ENCODE peak calls at places on chromosome 21, in nine cellular contexts. One of them, this sample, is unnamed.

GRCh38 chr21:25512095-25513086 is 94.9 kb downstream of the MRPL39 start:
- DNase-seq in HFF-Myc: no peak
- DNase-seq in AG04450: no peak
- DNase-seq in stimulated activated CD8-positive, alpha-beta memory T cell treated with anti-CD3 and anti-CD28 coated beads, Interleukin-4, amount 100 ng/mL, for 4 hours: no peak
- DNase-seq in GM23338: no peak
- DNase-seq in A549: no peak
- DNase-seq in left cardiac atrium: no peak
- DNase-seq in glomerular endothelial cell: no peak
- DNase-seq in mammary epithelial cell: no peak
- DNase-seq in this sample: no peak

GRCh38 chr21:42836767-42837301 is 42.5 kb downstream of the WDR4 start:
- DNase-seq in HFF-Myc: no peak
- DNase-seq in AG04450: no peak
- DNase-seq in stimulated activated CD8-positive, alpha-beta memory T cell treated with anti-CD3 and anti-CD28 coated beads, Interleukin-4, amount 100 ng/mL, for 4 hours: no peak
- DNase-seq in GM23338: no peak
- DNase-seq in A549: no peak
- DNase-seq in left cardiac atrium: no peak
- DNase-seq in glomerular endothelial cell: no peak
- DNase-seq in mammary epithelial cell: no peak
- DNase-seq in this sample: no peak

GRCh38 chr21:42560517-42561179 is 47.0 kb downstream of the SLC37A1 start:
- DNase-seq in HFF-Myc: no peak
- DNase-seq in AG04450: no peak
- DNase-seq in stimulated activated CD8-positive, alpha-beta memory T cell treated with anti-CD3 and anti-CD28 coated beads, Interleukin-4, amount 100 ng/mL, for 4 hours: no peak
- DNase-seq in GM23338: no peak
- DNase-seq in A549: no peak
- DNase-seq in left cardiac atrium: no peak
- DNase-seq in glomerular endothelial cell: no peak
- DNase-seq in mammary epithelial cell: no peak
- DNase-seq in this sample: no peak

GRCh38 chr21:29290245-29290644 is 8.5 kb upstream of the BACH1 start:
- DNase-seq in HFF-Myc: no peak
- DNase-seq in AG04450: no peak
- DNase-seq in stimulated activated CD8-positive, alpha-beta memory T cell treated with anti-CD3 and anti-CD28 coated beads, Interleukin-4, amount 100 ng/mL, for 4 hours: no peak
- DNase-seq in GM23338: no peak
- DNase-seq in A549: no peak
- DNase-seq in left cardiac atrium: no peak
- DNase-seq in glomerular endothelial cell: no peak
- DNase-seq in mammary epithelial cell: no peak
- DNase-seq in this sample: no peak

GRCh38 chr21:33132054-33132453 is 62.1 kb downstream of the OLIG1 start:
- DNase-seq in HFF-Myc: no peak
- DNase-seq in AG04450: no peak
- DNase-seq in stimulated activated CD8-positive, alpha-beta memory T cell treated with anti-CD3 and anti-CD28 coated beads, Interleukin-4, amount 100 ng/mL, for 4 hours: no peak
- DNase-seq in GM23338: no peak
- DNase-seq in A549: no peak
- DNase-seq in left cardiac atrium: no peak
- DNase-seq in glomerular endothelial cell: no peak
- DNase-seq in mammary epithelial cell: no peak
- DNase-seq in this sample: no peak

GRCh38 chr21:31164713-31165694 is 126.7 kb upstream of the KRTAP19-8 start:
- DNase-seq in HFF-Myc: no peak
- DNase-seq in AG04450: no peak
- DNase-seq in stimulated activated CD8-positive, alpha-beta memory T cell treated with anti-CD3 and anti-CD28 coated beads, Interleukin-4, amount 100 ng/mL, for 4 hours: no peak
- DNase-seq in GM23338: no peak
- DNase-seq in A549: no peak
- DNase-seq in left cardiac atrium: no peak
- DNase-seq in glomerular endothelial cell: no peak
- DNase-seq in mammary epithelial cell: no peak
- DNase-seq in this sample: no peak

GRCh38 chr21:42939581-42940413 is 14.4 kb upstream of the ERVH48-1 start:
- DNase-seq in HFF-Myc: peak
- DNase-seq in AG04450: peak
- DNase-seq in stimulated activated CD8-positive, alpha-beta memory T cell treated with anti-CD3 and anti-CD28 coated beads, Interleukin-4, amount 100 ng/mL, for 4 hours: no peak
- DNase-seq in GM23338: no peak
- DNase-seq in A549: peak
- DNase-seq in left cardiac atrium: peak
- DNase-seq in glomerular endothelial cell: peak
- DNase-seq in mammary epithelial cell: peak
- DNase-seq in this sample: no peak

GRCh38 chr21:28257276-28257675 is 735.4 kb downstream of the LTN1 start:
- DNase-seq in HFF-Myc: no peak
- DNase-seq in AG04450: no peak
- DNase-seq in stimulated activated CD8-positive, alpha-beta memory T cell treated with anti-CD3 and anti-CD28 coated beads, Interleukin-4, amount 100 ng/mL, for 4 hours: no peak
- DNase-seq in GM23338: no peak
- DNase-seq in A549: no peak
- DNase-seq in left cardiac atrium: no peak
- DNase-seq in glomerular endothelial cell: no peak
- DNase-seq in mammary epithelial cell: no peak
- DNase-seq in this sample: no peak

GRCh38 chr21:44418108-44418875 is 37.0 kb upstream of the LRRC3 start:
- DNase-seq in HFF-Myc: no peak
- DNase-seq in AG04450: no peak
- DNase-seq in stimulated activated CD8-positive, alpha-beta memory T cell treated with anti-CD3 and anti-CD28 coated beads, Interleukin-4, amount 100 ng/mL, for 4 hours: no peak
- DNase-seq in GM23338: no peak
- DNase-seq in A549: no peak
- DNase-seq in left cardiac atrium: no peak
- DNase-seq in glomerular endothelial cell: no peak
- DNase-seq in mammary epithelial cell: no peak
- DNase-seq in this sample: no peak

GRCh38 chr21:37982496-37983318 is 66.5 kb upstream of the KCNJ6 start:
- DNase-seq in HFF-Myc: no peak
- DNase-seq in AG04450: no peak
- DNase-seq in stimulated activated CD8-positive, alpha-beta memory T cell treated with anti-CD3 and anti-CD28 coated beads, Interleukin-4, amount 100 ng/mL, for 4 hours: no peak
- DNase-seq in GM23338: no peak
- DNase-seq in A549: no peak
- DNase-seq in left cardiac atrium: no peak
- DNase-seq in glomerular endothelial cell: no peak
- DNase-seq in mammary epithelial cell: peak
- DNase-seq in this sample: no peak

GRCh38 chr21:41768371-41769042 is 1.7 kb upstream of the RIPK4 start:
- DNase-seq in HFF-Myc: no peak
- DNase-seq in AG04450: peak
- DNase-seq in stimulated activated CD8-positive, alpha-beta memory T cell treated with anti-CD3 and anti-CD28 coated beads, Interleukin-4, amount 100 ng/mL, for 4 hours: no peak
- DNase-seq in GM23338: peak
- DNase-seq in A549: peak
- DNase-seq in left cardiac atrium: no peak
- DNase-seq in glomerular endothelial cell: no peak
- DNase-seq in mammary epithelial cell: peak
- DNase-seq in this sample: no peak

GRCh38 chr21:36966846-36967657 is 583 bp upstream of the HLCS start:
- DNase-seq in HFF-Myc: no peak
- DNase-seq in AG04450: no peak
- DNase-seq in stimulated activated CD8-positive, alpha-beta memory T cell treated with anti-CD3 and anti-CD28 coated beads, Interleukin-4, amount 100 ng/mL, for 4 hours: no peak
- DNase-seq in GM23338: no peak
- DNase-seq in A549: no peak
- DNase-seq in left cardiac atrium: no peak
- DNase-seq in glomerular endothelial cell: no peak
- DNase-seq in mammary epithelial cell: no peak
- DNase-seq in this sample: no peak

GRCh38 chr21:43849532-43850299 is 15.3 kb upstream of the AGPAT3 start:
- DNase-seq in HFF-Myc: no peak
- DNase-seq in AG04450: no peak
- DNase-seq in stimulated activated CD8-positive, alpha-beta memory T cell treated with anti-CD3 and anti-CD28 coated beads, Interleukin-4, amount 100 ng/mL, for 4 hours: no peak
- DNase-seq in GM23338: no peak
- DNase-seq in A549: no peak
- DNase-seq in left cardiac atrium: no peak
- DNase-seq in glomerular endothelial cell: no peak
- DNase-seq in mammary epithelial cell: no peak
- DNase-seq in this sample: no peak

GRCh38 chr21:31913191-31913608 is 40.4 kb downstream of the HUNK start:
- DNase-seq in HFF-Myc: no peak
- DNase-seq in AG04450: no peak
- DNase-seq in stimulated activated CD8-positive, alpha-beta memory T cell treated with anti-CD3 and anti-CD28 coated beads, Interleukin-4, amount 100 ng/mL, for 4 hours: no peak
- DNase-seq in GM23338: no peak
- DNase-seq in A549: no peak
- DNase-seq in left cardiac atrium: no peak
- DNase-seq in glomerular endothelial cell: no peak
- DNase-seq in mammary epithelial cell: no peak
- DNase-seq in this sample: no peak

GRCh38 chr21:34930971-34931370 is 118.1 kb downstream of the RUNX1 start:
- DNase-seq in HFF-Myc: no peak
- DNase-seq in AG04450: no peak
- DNase-seq in stimulated activated CD8-positive, alpha-beta memory T cell treated with anti-CD3 and anti-CD28 coated beads, Interleukin-4, amount 100 ng/mL, for 4 hours: no peak
- DNase-seq in GM23338: no peak
- DNase-seq in A549: no peak
- DNase-seq in left cardiac atrium: no peak
- DNase-seq in glomerular endothelial cell: no peak
- DNase-seq in mammary epithelial cell: peak
- DNase-seq in this sample: no peak

GRCh38 chr21:44444286-44444931 is 10.9 kb upstream of the LRRC3 start:
- DNase-seq in HFF-Myc: no peak
- DNase-seq in AG04450: no peak
- DNase-seq in stimulated activated CD8-positive, alpha-beta memory T cell treated with anti-CD3 and anti-CD28 coated beads, Interleukin-4, amount 100 ng/mL, for 4 hours: no peak
- DNase-seq in GM23338: peak
- DNase-seq in A549: no peak
- DNase-seq in left cardiac atrium: peak
- DNase-seq in glomerular endothelial cell: no peak
- DNase-seq in mammary epithelial cell: no peak
- DNase-seq in this sample: no peak

GRCh38 chr21:30206551-30207251 is 9.2 kb downstream of the CLDN8 start:
- DNase-seq in HFF-Myc: no peak
- DNase-seq in AG04450: no peak
- DNase-seq in stimulated activated CD8-positive, alpha-beta memory T cell treated with anti-CD3 and anti-CD28 coated beads, Interleukin-4, amount 100 ng/mL, for 4 hours: no peak
- DNase-seq in GM23338: no peak
- DNase-seq in A549: peak
- DNase-seq in left cardiac atrium: no peak
- DNase-seq in glomerular endothelial cell: no peak
- DNase-seq in mammary epithelial cell: peak
- DNase-seq in this sample: no peak

GRCh38 chr21:42929969-42930368 is 4.5 kb upstream of the ERVH48-1 start:
- DNase-seq in HFF-Myc: no peak
- DNase-seq in AG04450: no peak
- DNase-seq in stimulated activated CD8-positive, alpha-beta memory T cell treated with anti-CD3 and anti-CD28 coated beads, Interleukin-4, amount 100 ng/mL, for 4 hours: no peak
- DNase-seq in GM23338: no peak
- DNase-seq in A549: no peak
- DNase-seq in left cardiac atrium: no peak
- DNase-seq in glomerular endothelial cell: no peak
- DNase-seq in mammary epithelial cell: no peak
- DNase-seq in this sample: no peak

This sample was measured in esophagus squamous epithelium.